ENCODE peak calls at places on chromosomes 5 and 9, in seven cellular contexts. W, R, D, M, G, V and X are unnamed samples.

GRCh38 chr5:37665889-37666288 is 174.0 kb downstream of the GDNF start:
- DNase-seq in V (peak; percentile 55), W (peak; percentile 10), M (no peak), G (no peak), D (no peak), R (no peak), X (no peak)

GRCh38 chr5:99590806-99591205 is 662.0 kb upstream of the CHD1 start:
- DNase-seq in D (no peak), M (no peak), V (no peak), R (no peak), W (no peak), G (no peak), X (no peak)

GRCh38 chr9:77848897-77849296 is 182.7 kb downstream of the GNAQ start:
- DNase-seq in G (peak; percentile 46), D (no peak), M (peak; percentile 86), W (no peak), R (no peak), V (peak; percentile 88), X (no peak)

GRCh38 chr9:129726322-129727160 is 26.3 kb downstream of the PTGES start:
- DNase-seq in M (peak; percentile 92), D (peak; percentile 17), W (peak; percentile 33), V (peak; percentile 90), G (peak; percentile 97), R (peak; percentile 67), X (no peak)

GRCh38 chr5:175668006-175668405 is 10.1 kb downstream of the HRH2 start:
- DNase-seq in V (no peak), D (no peak), M (no peak), W (no peak), R (no peak), G (no peak), X (no peak)

GRCh38 chr5:139392678-139393496 is 2.0 kb downstream of the PROB1 start:
- DNase-seq in M (peak; percentile 64), G (peak; percentile 91), D (no peak), V (no peak), R (peak; percentile 75), W (no peak), X (no peak)

GRCh38 chr9:120456218-120456617 is 123.7 kb downstream of the CDK5RAP2 start:
- DNase-seq in V (no peak), M (no peak), D (no peak), G (no peak), W (no peak), R (no peak), X (no peak)

GRCh38 chr5:60483046-60483445 is 216.9 kb downstream of the DEPDC1B start:
- DNase-seq in R (no peak), V (no peak), G (no peak), M (no peak), W (no peak), D (no peak), X (no peak)

GRCh38 chr5:51582871-51583384 is 199.7 kb downstream of the ISL1 start:
- DNase-seq in V (no peak), M (no peak), D (no peak), R (no peak), G (no peak), W (no peak), X (no peak)

GRCh38 chr9:93110400-93110855 is 14.4 kb downstream of the CARD19 start:
- DNase-seq in D (no peak), V (no peak), M (no peak), W (no peak), G (no peak), R (no peak), X (no peak)

GRCh38 chr5:158739941-158740340 is 359.8 kb downstream of the EBF1 start:
- DNase-seq in R (no peak), W (no peak), D (no peak), G (peak; percentile 22), V (no peak), M (no peak), X (no peak)

GRCh38 chr9:116300360-116300759 is 146.8 kb downstream of the PAPPA start:
- DNase-seq in W (no peak), D (no peak), R (no peak), G (no peak), V (no peak), M (no peak), X (no peak)

GRCh38 chr5:139574641-139575312 is 13.6 kb downstream of the UBE2D2 start:
- DNase-seq in D (no peak), V (peak; percentile 41), W (no peak), G (peak; percentile 56), M (no peak), R (no peak), X (peak; percentile 7)

GRCh38 chr5:158754018-158754514 is 345.6 kb downstream of the EBF1 start:
- DNase-seq in G (no peak), R (no peak), M (no peak), D (no peak), V (peak; percentile 99), W (no peak), X (no peak)

GRCh38 chr9:126534431-126535186 is 79.1 kb upstream of the LMX1B start:
- DNase-seq in G (peak; percentile 40), D (no peak), M (no peak), R (no peak), V (no peak), W (no peak), X (no peak)

GRCh38 chr9:7176574-7176973 is 418.8 kb downstream of the KDM4C start:
- DNase-seq in R (no peak), D (no peak), V (no peak), W (no peak), M (no peak), G (no peak), X (no peak)

GRCh38 chr9:105063665-105064247 is 135.8 kb upstream of the ABCA1 start:
- DNase-seq in M (peak; percentile 68), G (no peak), V (peak; percentile 93), R (no peak), D (no peak), W (peak; percentile 29), X (no peak)

GRCh38 chr9:112169368-112169767 is 5.7 kb downstream of the SUSD1 start:
- DNase-seq in W (no peak), G (no peak), D (no peak), R (no peak), V (no peak), M (peak; percentile 82), X (no peak)